ENCODE peak calls at places on chromosomes 11 and 22, in five cellular contexts. V, U, Q, S and B are unnamed samples.

GRCh38 chr11:78802058-78802633 is 227.5 kb upstream of the NARS2 start:
- DNase-seq in V (peak; percentile 26), Q (no peak), U (no peak), S (no peak), B (no peak)

GRCh38 chr22:50114221-50114981 is 24.6 kb downstream of the MOV10L1 start:
- DNase-seq in S (no peak), V (peak; percentile 79), U (no peak), Q (no peak), B (no peak)

GRCh38 chr11:20110908-20111669 is 49.2 kb downstream of the DBX1 start:
- DNase-seq in U (peak; percentile 72), Q (peak; percentile 66), S (peak; percentile 8), V (peak; percentile 56), B (peak; percentile 58)

GRCh38 chr22:43956383-43956782 is 1.1 kb downstream of the SAMM50 start:
- DNase-seq in V (no peak), Q (no peak), U (no peak), S (no peak), B (no peak)

GRCh38 chr11:130315354-130315970 is 745 bp upstream of the ZBTB44 start:
- DNase-seq in U (no peak), V (no peak), Q (peak; percentile 57), S (peak; percentile 51), B (peak; percentile 47)

GRCh38 chr11:123430736-123431356 is 777 bp downstream of the GRAMD1B start:
- DNase-seq in Q (peak; percentile 59), V (peak; percentile 76), U (no peak), S (peak; percentile 53), B (peak; percentile 24)

GRCh38 chr11:20448838-20449237 is 61.3 kb downstream of the PRMT3 start:
- DNase-seq in S (no peak), Q (no peak), U (no peak), V (no peak), B (no peak)

GRCh38 chr11:2314136-2314524 is 12.3 kb downstream of the TSPAN32 start:
- DNase-seq in Q (no peak), V (no peak), U (no peak), S (no peak), B (no peak)

GRCh38 chr11:10728779-10729472 is 22.1 kb upstream of the CTR9 start:
- DNase-seq in S (no peak), V (peak; percentile 27), Q (no peak), U (no peak), B (no peak)

GRCh38 chr11:17531818-17532131 is 12.4 kb downstream of the USH1C start:
- DNase-seq in V (peak; percentile 27), Q (peak; percentile 30), U (no peak), S (no peak), B (no peak)

GRCh38 chr11:17845431-17845881 is 110.9 kb downstream of the KCNC1 start:
- DNase-seq in S (no peak), V (peak; percentile 62), Q (no peak), U (no peak), B (no peak)

GRCh38 chr22:20131856-20132685 is 467 bp downstream of the ZDHHC8 start:
- DNase-seq in S (no peak), U (no peak), Q (no peak), V (peak; percentile 58), B (no peak)

GRCh38 chr11:116928102-116928777 is 90.8 kb upstream of the APOA1 start:
- DNase-seq in V (no peak), Q (no peak), U (no peak), S (peak; percentile 15), B (peak; percentile 32)